ENCODE peak calls at places on chromosomes 3 and 15, in seven cellular contexts. S is prostate gland, W is ovary, E is Peyer's patch, R is body of pancreas, U is stomach, Q is heart left ventricle. C is an unnamed sample.

GRCh38 chr3:106144051-106144450 is 275.2 kb upstream of the CBLB start:
- DNase-seq in S (no peak), R (no peak), W (no peak), Q (no peak), U (no peak), E (no peak), C (no peak)

GRCh38 chr3:196677929-196678328 is 34.1 kb downstream of the CEP19 start:
- DNase-seq in E (no peak), R (no peak), Q (no peak), W (no peak), U (no peak), S (no peak), C (no peak)

GRCh38 chr3:76859596-76859995 is 180.3 kb upstream of the ROBO2 start:
- DNase-seq in E (no peak), S (no peak), Q (no peak), W (no peak), R (no peak), U (no peak), C (no peak)

GRCh38 chr3:52498134-52499054 is 3.3 kb downstream of the STAB1 start:
- DNase-seq in U (no peak), E (peak; percentile 67), R (no peak), Q (peak; percentile 77), W (peak; percentile 57), S (no peak), C (no peak)

GRCh38 chr3:19213608-19214220 is 65.4 kb downstream of the KCNH8 start:
- DNase-seq in W (no peak), E (no peak), U (no peak), S (no peak), Q (no peak), R (no peak), C (no peak)

GRCh38 chr15:96851613-96852012 is 521.1 kb downstream of the NR2F2 start:
- DNase-seq in E (no peak), S (no peak), U (no peak), Q (no peak), R (no peak), W (no peak), C (peak; percentile 1)

GRCh38 chr3:8536106-8537052 is 34.8 kb downstream of the LMCD1 start:
- DNase-seq in R (no peak), U (no peak), E (no peak), Q (no peak), W (peak; percentile 29), S (no peak), C (no peak)

GRCh38 chr3:47578119-47578630 is 490 bp downstream of the CSPG5 start:
- DNase-seq in R (peak; percentile 30), Q (peak; percentile 39), U (peak; percentile 36), E (peak; percentile 56), W (peak; percentile 17), S (no peak), C (peak; percentile 71)

GRCh38 chr3:53089511-53089910 is 40.7 kb downstream of the RFT1 start:
- DNase-seq in R (no peak), Q (peak; percentile 87), W (no peak), S (peak; percentile 79), E (no peak), U (no peak), C (no peak)

GRCh38 chr15:43775411-43775965 is 1.3 kb downstream of the ELL3 start:
- DNase-seq in U (peak; percentile 67), W (peak; percentile 50), R (peak; percentile 71), E (peak; percentile 92), Q (peak; percentile 31), S (peak; percentile 62), C (no peak)
- TF ChIP-seq POLR2A in U (no peak), W (no peak), R (no peak), E (peak; percentile 88), Q (no peak), S (no peak), C (no peak)

GRCh38 chr3:126523745-126524428 is at the start of gene CHST13:
- DNase-seq in W (no peak), S (no peak), Q (peak; percentile 75), E (peak; percentile 79), R (peak; percentile 43), U (peak; percentile 46), C (no peak)
- TF ChIP-seq POLR2A in W (no peak), S (no peak), Q (no peak), E (no peak), R (no peak), U (no peak), C (no peak)

DNA sequence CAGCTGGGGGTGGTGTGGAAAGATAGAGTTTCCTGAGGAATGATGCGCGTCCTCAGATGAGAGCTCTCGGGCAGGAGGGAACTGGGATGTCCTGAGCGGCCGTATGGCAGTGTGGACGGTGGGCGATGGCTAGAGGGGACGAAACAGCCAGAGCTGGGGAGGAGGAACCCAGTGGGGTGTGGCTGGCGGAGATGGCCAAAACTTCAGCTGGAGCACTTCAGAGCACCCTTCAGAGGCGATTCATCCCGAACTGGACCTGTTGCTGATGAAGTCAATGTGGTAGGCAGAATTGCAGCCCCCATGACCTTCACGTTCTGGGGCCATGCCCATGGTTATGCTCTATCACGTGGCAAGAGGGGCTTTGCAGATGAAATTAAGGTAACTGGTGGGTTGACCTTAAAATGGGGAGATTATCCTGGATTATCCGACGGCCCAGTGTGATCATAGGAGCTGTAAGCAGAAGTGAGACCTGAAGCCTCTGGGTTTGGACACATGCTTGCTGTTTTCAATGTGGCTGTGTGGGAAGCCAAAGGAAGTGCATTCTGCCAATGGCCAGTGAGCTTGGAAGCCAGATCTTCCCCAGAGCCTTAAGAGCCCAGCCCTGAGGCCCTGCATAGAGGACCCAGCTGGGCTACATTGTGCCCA is 52.3 kb downstream of the ATP1B3 start:
- DNase-seq in Q (no peak), U (no peak), W (no peak), R (no peak), S (no peak), E (peak; percentile 37), C (no peak)
- TF ChIP-seq POLR2A in Q (no peak), U (no peak), W (no peak), R (no peak), S (no peak), E (no peak), C (no peak)

GRCh38 chr3:57227204-57227929 is at the start of gene APPL1:
- DNase-seq in W (peak; percentile 93), U (peak; percentile 94), R (peak; percentile 91), Q (peak; percentile 95), S (peak; percentile 91), E (peak; percentile 96), C (peak; percentile 94)
- TF ChIP-seq POLR2A in W (peak; percentile 91), U (no peak), R (peak; percentile 72), Q (peak; percentile 96), S (peak; percentile 81), E (peak; percentile 60), C (peak; percentile 69)

GRCh38 chr15:64387562-64388168 is at the start of gene TRIP4:
- DNase-seq in R (peak; percentile 96), U (peak; percentile 96), Q (peak; percentile 97), E (peak; percentile 98), S (peak; percentile 91), W (peak; percentile 90), C (peak; percentile 44)
- TF ChIP-seq POLR2A in R (peak; percentile 34), U (no peak), Q (peak; percentile 68), E (peak; percentile 69), S (peak; percentile 59), W (peak; percentile 52), C (peak; percentile 95)

GRCh38 chr15:34039506-34040123 is 611 bp upstream of the AVEN start:
- DNase-seq in Q (no peak), W (no peak), R (no peak), U (no peak), S (no peak), E (no peak), C (no peak)

GRCh38 chr15:34039180-34039486 is at the start of gene AVEN:
- DNase-seq in W (no peak), U (no peak), S (no peak), R (no peak), E (no peak), Q (no peak), C (no peak)

GRCh38 chr15:34038023-34038403 is 991 bp downstream of the AVEN start:
- DNase-seq in U (no peak), E (no peak), R (no peak), S (no peak), W (no peak), Q (no peak), C (no peak)

GRCh38 chr15:34043391-34043790 is 4.4 kb upstream of the AVEN start:
- DNase-seq in W (no peak), R (no peak), S (no peak), Q (no peak), E (no peak), U (no peak), C (no peak)

DNA sequence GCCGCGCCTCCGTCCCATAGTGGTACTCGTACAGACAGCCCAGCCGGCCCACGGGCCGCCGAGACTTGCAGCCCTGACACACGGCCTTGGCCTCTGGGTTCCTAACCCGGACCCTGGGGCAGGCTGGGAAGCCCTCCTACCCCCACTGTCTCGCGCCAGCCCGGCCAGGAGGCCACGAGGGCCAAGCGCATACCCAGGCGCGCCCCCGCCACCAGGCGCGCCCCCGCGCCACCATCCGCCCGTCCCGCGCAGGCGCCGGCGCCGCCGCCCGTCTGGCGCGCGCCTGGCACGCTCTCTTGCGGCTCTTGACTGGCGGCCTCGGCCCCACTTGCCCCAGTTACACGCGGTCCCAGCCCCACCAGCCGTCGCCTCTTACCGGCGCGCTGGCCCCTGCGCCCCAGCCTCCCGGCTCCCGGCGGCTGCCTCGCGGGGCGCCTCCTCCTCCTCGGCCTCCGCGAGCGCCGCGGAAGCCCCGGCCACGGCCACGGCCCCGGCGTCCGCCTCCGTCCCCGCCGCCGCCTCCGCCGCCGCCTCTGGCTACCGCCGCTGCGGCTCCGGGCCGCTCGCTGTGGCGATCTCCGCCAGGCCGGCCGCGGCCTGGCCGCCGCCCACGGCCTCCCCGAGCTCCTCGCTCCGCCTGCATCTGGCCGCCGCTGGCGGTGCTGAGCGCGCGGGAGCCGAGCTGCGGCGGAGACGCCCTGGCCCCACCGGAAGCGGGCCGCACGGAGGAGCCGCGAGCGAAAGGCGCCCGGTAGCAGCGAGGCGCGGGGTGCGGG is 412 bp downstream of the AVEN start:
- DNase-seq in U (peak; percentile 76), W (peak; percentile 77), R (peak; percentile 76), S (peak; percentile 75), Q (peak; percentile 89), E (peak; percentile 88), C (peak; percentile 65)
- TF ChIP-seq POLR2A in U (no peak), W (peak; percentile 56), R (peak; percentile 53), S (no peak), Q (no peak), E (peak; percentile 34), C (peak; percentile 58)